ENCODE peak calls at places on chromosomes 13 and 19, in seven cellular contexts. One of them, this sample, is unnamed.

GRCh38 chr19:12665281-12665573 is 1.3 kb downstream of the MAN2B1 start:
- DNase-seq in epithelial cell of esophagus: no peak
- DNase-seq in endothelial cell: no peak
- DNase-seq in heart right ventricle: no peak
- DNase-seq in psoas muscle: peak
- DNase-seq in transverse colon: peak
- DNase-seq in heart left ventricle: peak
- DNase-seq in this sample: no peak

GRCh38 chr13:93218583-93218982 is 8.0 kb upstream of the GPC6 start:
- DNase-seq in epithelial cell of esophagus: no peak
- DNase-seq in endothelial cell: no peak
- DNase-seq in heart left ventricle: no peak
- DNase-seq in heart right ventricle: no peak
- DNase-seq in transverse colon: no peak
- DNase-seq in psoas muscle: no peak
- DNase-seq in this sample: no peak

GRCh38 chr13:112161441-112162301 is 94.7 kb downstream of the SOX1 start:
- DNase-seq in transverse colon: no peak
- DNase-seq in epithelial cell of esophagus: no peak
- DNase-seq in heart left ventricle: no peak
- DNase-seq in psoas muscle: no peak
- DNase-seq in heart right ventricle: no peak
- DNase-seq in endothelial cell: peak
- DNase-seq in this sample: no peak

GRCh38 chr19:56348289-56348877 is 33.7 kb upstream of the ZSCAN5A start:
- DNase-seq in psoas muscle: no peak
- DNase-seq in endothelial cell: no peak
- DNase-seq in heart left ventricle: no peak
- DNase-seq in epithelial cell of esophagus: peak
- DNase-seq in transverse colon: no peak
- DNase-seq in heart right ventricle: no peak
- DNase-seq in this sample: no peak

GRCh38 chr19:991174-991931 is 7.2 kb downstream of the WDR18 start:
- DNase-seq in epithelial cell of esophagus: peak
- DNase-seq in psoas muscle: peak
- DNase-seq in heart right ventricle: no peak
- DNase-seq in transverse colon: peak
- DNase-seq in endothelial cell: peak
- DNase-seq in heart left ventricle: peak
- DNase-seq in this sample: peak

GRCh38 chr19:55255618-55256423 is 3.0 kb downstream of the PPP6R1 start:
- DNase-seq in psoas muscle: peak
- DNase-seq in heart right ventricle: no peak
- DNase-seq in endothelial cell: no peak
- DNase-seq in epithelial cell of esophagus: peak
- DNase-seq in transverse colon: peak
- DNase-seq in heart left ventricle: no peak
- DNase-seq in this sample: no peak

GRCh38 chr13:50323440-50324070 is 308.3 kb downstream of the KCNRG start:
- DNase-seq in epithelial cell of esophagus: peak
- DNase-seq in transverse colon: no peak
- DNase-seq in endothelial cell: no peak
- DNase-seq in heart right ventricle: no peak
- DNase-seq in psoas muscle: no peak
- DNase-seq in heart left ventricle: no peak
- DNase-seq in this sample: no peak

GRCh38 chr13:40494513-40494912 is 171.9 kb downstream of the FOXO1 start:
- DNase-seq in heart right ventricle: no peak
- DNase-seq in epithelial cell of esophagus: no peak
- DNase-seq in endothelial cell: no peak
- DNase-seq in transverse colon: no peak
- DNase-seq in psoas muscle: no peak
- DNase-seq in heart left ventricle: no peak
- DNase-seq in this sample: no peak

GRCh38 chr13:85074543-85075313 is 724.5 kb downstream of the SLITRK6 start:
- DNase-seq in psoas muscle: no peak
- DNase-seq in epithelial cell of esophagus: peak
- DNase-seq in endothelial cell: no peak
- DNase-seq in heart left ventricle: no peak
- DNase-seq in transverse colon: no peak
- DNase-seq in heart right ventricle: no peak
- DNase-seq in this sample: no peak

GRCh38 chr13:40060318-40061007 is 405.0 kb downstream of the COG6 start:
- DNase-seq in psoas muscle: peak
- DNase-seq in heart left ventricle: peak
- DNase-seq in heart right ventricle: peak
- DNase-seq in epithelial cell of esophagus: peak
- DNase-seq in transverse colon: no peak
- DNase-seq in endothelial cell: no peak
- DNase-seq in this sample: no peak

GRCh38 chr13:108960006-108960405 is 330.6 kb downstream of the MYO16 start:
- DNase-seq in transverse colon: no peak
- DNase-seq in epithelial cell of esophagus: no peak
- DNase-seq in endothelial cell: no peak
- DNase-seq in psoas muscle: no peak
- DNase-seq in heart left ventricle: no peak
- DNase-seq in heart right ventricle: no peak
- DNase-seq in this sample: no peak

GRCh38 chr13:113046883-113047244 is 58.7 kb upstream of the F7 start:
- DNase-seq in psoas muscle: peak
- DNase-seq in epithelial cell of esophagus: no peak
- DNase-seq in transverse colon: no peak
- DNase-seq in endothelial cell: no peak
- DNase-seq in heart right ventricle: peak
- DNase-seq in heart left ventricle: peak
- DNase-seq in this sample: peak

GRCh38 chr13:51729853-51730553 is 74.0 kb downstream of the DHRS12 start:
- DNase-seq in epithelial cell of esophagus: peak
- DNase-seq in heart left ventricle: peak
- DNase-seq in endothelial cell: no peak
- DNase-seq in heart right ventricle: no peak
- DNase-seq in transverse colon: peak
- DNase-seq in psoas muscle: peak
- DNase-seq in this sample: no peak

GRCh38 chr13:27012482-27013197 is 159.0 kb downstream of the USP12 start:
- DNase-seq in psoas muscle: no peak
- DNase-seq in transverse colon: no peak
- DNase-seq in heart left ventricle: no peak
- DNase-seq in heart right ventricle: no peak
- DNase-seq in epithelial cell of esophagus: peak
- DNase-seq in endothelial cell: no peak
- DNase-seq in this sample: no peak

GRCh38 chr13:84655677-84656076 is 773.4 kb upstream of the SLITRK1 start:
- DNase-seq in endothelial cell: no peak
- DNase-seq in epithelial cell of esophagus: no peak
- DNase-seq in heart left ventricle: no peak
- DNase-seq in heart right ventricle: no peak
- DNase-seq in transverse colon: no peak
- DNase-seq in psoas muscle: no peak
- DNase-seq in this sample: no peak

GRCh38 chr19:30562981-30563380 is 190.8 kb downstream of the ZNF536 start:
- DNase-seq in endothelial cell: no peak
- DNase-seq in epithelial cell of esophagus: no peak
- DNase-seq in psoas muscle: no peak
- DNase-seq in transverse colon: no peak
- DNase-seq in heart left ventricle: no peak
- DNase-seq in heart right ventricle: no peak
- DNase-seq in this sample: no peak

GRCh38 chr19:49664171-49665070 is 1.2 kb downstream of the IRF3 start:
- DNase-seq in transverse colon: peak
- DNase-seq in heart left ventricle: peak
- DNase-seq in endothelial cell: peak
- DNase-seq in epithelial cell of esophagus: peak
- DNase-seq in psoas muscle: peak
- DNase-seq in heart right ventricle: peak
- DNase-seq in this sample: peak
- TF ChIP-seq CTCF in transverse colon: peak
- TF ChIP-seq CTCF in heart left ventricle: peak
- TF ChIP-seq CTCF in endothelial cell: no peak
- TF ChIP-seq CTCF in epithelial cell of esophagus: peak
- TF ChIP-seq CTCF in psoas muscle: no peak
- TF ChIP-seq CTCF in heart right ventricle: no peak
- TF ChIP-seq CTCF in this sample: no peak

DNA sequence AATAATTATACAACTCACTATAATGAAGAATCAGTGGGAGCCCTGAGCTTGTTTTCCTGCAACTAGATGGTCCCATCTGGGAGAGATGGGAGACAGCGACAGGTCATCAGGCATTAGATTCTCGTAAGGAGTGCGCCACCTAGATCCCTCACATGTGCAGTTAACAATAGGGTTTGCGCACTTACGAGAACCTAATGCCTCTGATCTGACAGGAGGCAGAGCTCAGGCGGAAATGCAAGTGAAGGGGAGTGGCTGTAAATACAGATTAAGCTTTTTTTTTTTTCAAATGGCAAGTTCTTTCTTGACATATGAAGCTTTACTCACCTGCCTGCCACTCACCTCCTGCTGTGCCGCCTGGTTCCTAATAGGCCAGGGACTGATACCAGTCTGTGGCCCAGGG is 14.4 kb downstream of the CDC16 start:
- DNase-seq in epithelial cell of esophagus: peak
- DNase-seq in psoas muscle: no peak
- DNase-seq in heart right ventricle: no peak
- DNase-seq in heart left ventricle: no peak
- DNase-seq in transverse colon: no peak
- DNase-seq in endothelial cell: no peak
- DNase-seq in this sample: no peak
- TF ChIP-seq CTCF in epithelial cell of esophagus: no peak
- TF ChIP-seq CTCF in psoas muscle: no peak
- TF ChIP-seq CTCF in heart right ventricle: no peak
- TF ChIP-seq CTCF in heart left ventricle: no peak
- TF ChIP-seq CTCF in transverse colon: no peak
- TF ChIP-seq CTCF in endothelial cell: no peak
- TF ChIP-seq CTCF in this sample: no peak

DNA sequence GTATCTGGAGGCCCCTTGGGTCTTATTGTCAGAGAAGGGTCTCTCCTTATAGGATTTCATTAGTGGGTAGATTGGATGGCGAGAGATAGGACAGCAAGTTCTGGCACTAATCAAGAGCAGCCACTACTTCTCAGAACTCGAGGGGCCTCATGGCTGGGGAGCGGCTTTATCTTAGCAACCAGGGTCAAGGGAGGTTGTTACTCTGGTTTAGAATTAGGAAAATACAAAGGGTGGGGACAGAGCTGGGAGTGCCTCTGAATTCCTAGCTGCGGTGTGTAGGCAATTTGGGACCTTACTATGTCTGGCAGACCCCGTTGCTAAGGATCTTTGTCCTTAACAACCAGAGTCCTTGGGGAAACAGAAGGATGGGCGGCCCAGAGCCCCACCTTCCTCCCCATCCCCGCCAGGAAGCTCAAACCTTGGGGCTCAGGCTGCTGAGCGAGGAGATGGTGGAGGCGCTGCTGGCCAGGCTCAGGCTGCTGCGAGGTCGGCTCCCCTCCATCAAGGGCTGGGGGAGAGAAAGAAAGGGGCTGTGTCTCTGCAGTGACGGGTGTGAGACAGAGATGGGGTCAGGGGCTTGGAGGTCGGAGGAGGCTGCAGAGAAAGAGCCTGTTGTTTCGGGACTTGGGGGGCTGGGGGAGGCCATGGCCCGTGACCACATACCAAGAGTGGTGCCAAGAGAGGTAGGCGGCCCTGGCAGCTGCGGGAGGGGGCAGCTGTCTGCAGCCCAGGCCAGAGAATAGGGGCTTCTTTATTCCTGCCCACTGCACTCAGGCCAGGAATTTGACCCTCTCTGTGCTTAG is 1.1 kb downstream of the PLEKHA4 start:
- DNase-seq in heart left ventricle: no peak
- DNase-seq in endothelial cell: no peak
- DNase-seq in heart right ventricle: no peak
- DNase-seq in psoas muscle: no peak
- DNase-seq in epithelial cell of esophagus: no peak
- DNase-seq in transverse colon: no peak
- DNase-seq in this sample: no peak
- TF ChIP-seq CTCF in heart left ventricle: no peak
- TF ChIP-seq CTCF in endothelial cell: no peak
- TF ChIP-seq CTCF in heart right ventricle: no peak
- TF ChIP-seq CTCF in psoas muscle: no peak
- TF ChIP-seq CTCF in epithelial cell of esophagus: no peak
- TF ChIP-seq CTCF in transverse colon: no peak
- TF ChIP-seq CTCF in this sample: no peak

GRCh38 chr19:32318884-32319520 is 26.4 kb upstream of the ZNF507 start:
- DNase-seq in endothelial cell: peak
- DNase-seq in psoas muscle: no peak
- DNase-seq in heart left ventricle: no peak
- DNase-seq in heart right ventricle: no peak
- DNase-seq in transverse colon: no peak
- DNase-seq in epithelial cell of esophagus: peak
- DNase-seq in this sample: peak
- TF ChIP-seq CTCF in endothelial cell: no peak
- TF ChIP-seq CTCF in psoas muscle: no peak
- TF ChIP-seq CTCF in heart left ventricle: peak
- TF ChIP-seq CTCF in heart right ventricle: no peak
- TF ChIP-seq CTCF in transverse colon: no peak
- TF ChIP-seq CTCF in epithelial cell of esophagus: peak
- TF ChIP-seq CTCF in this sample: peak